ENCODE peak calls at places on chromosome 15, in eight cellular contexts. E, K, V, X, B, Z, J and T are unnamed samples.

GRCh38 chr15:90716317-90716975 is 700 bp upstream of the BLM start:
- DNase-seq in E (peak), K (peak), V (no peak), X (no peak), B (no peak), Z (no peak), J (peak), T (no peak)

GRCh38 chr15:77181305-77182074 is 110.6 kb upstream of the TSPAN3 start:
- DNase-seq in E (no peak), K (no peak), V (no peak), X (no peak), B (no peak), Z (no peak), J (no peak), T (peak)

GRCh38 chr15:26772588-26773484 is at the start of gene GABRB3:
- DNase-seq in E (no peak), K (no peak), V (peak), X (no peak), B (no peak), Z (no peak), J (no peak), T (no peak)

GRCh38 chr15:63553388-63553791 is 43.8 kb upstream of the FBXL22 start:
- DNase-seq in E (peak), K (no peak), V (no peak), X (no peak), B (no peak), Z (no peak), J (peak), T (no peak)

GRCh38 chr15:24857777-24858176 is 97.0 kb upstream of the SNRPN start:
- DNase-seq in E (peak), K (no peak), V (no peak), X (no peak), B (no peak), Z (no peak), J (no peak), T (no peak)

GRCh38 chr15:68990755-68991500 is 23.6 kb upstream of the NOX5 start:
- DNase-seq in E (no peak), K (no peak), V (no peak), X (no peak), B (no peak), Z (no peak), J (no peak), T (no peak)

GRCh38 chr15:68589783-68590710 is 11.3 kb downstream of the CORO2B start:
- DNase-seq in E (no peak), K (no peak), V (peak), X (no peak), B (no peak), Z (no peak), J (no peak), T (no peak)

GRCh38 chr15:56243774-56244236 is at the start of gene RFX7:
- DNase-seq in E (peak), K (no peak), V (peak), X (peak), B (peak), Z (peak), J (peak), T (peak)

GRCh38 chr15:91498046-91498445 is 355.5 kb upstream of the SLCO3A1 start:
- DNase-seq in E (no peak), K (no peak), V (no peak), X (no peak), B (no peak), Z (no peak), J (no peak), T (no peak)

GRCh38 chr15:59170295-59170881 is 36.3 kb upstream of the LDHAL6B start:
- DNase-seq in E (peak), K (no peak), V (peak), X (no peak), B (no peak), Z (no peak), J (peak), T (no peak)

GRCh38 chr15:60009124-60009523 is 5.0 kb downstream of the FOXB1 start:
- DNase-seq in E (no peak), K (no peak), V (no peak), X (no peak), B (no peak), Z (no peak), J (no peak), T (no peak)

GRCh38 chr15:100601158-100601557 is 826 bp downstream of the LINS1 start:
- DNase-seq in E (peak), K (no peak), V (no peak), X (no peak), B (no peak), Z (peak), J (peak), T (no peak)

GRCh38 chr15:47728886-47729285 is 11.6 kb downstream of the SEMA6D start:
- DNase-seq in E (no peak), K (no peak), V (no peak), X (no peak), B (no peak), Z (no peak), J (no peak), T (no peak)

GRCh38 chr15:53837263-53837662 is 77.8 kb upstream of the WDR72 start:
- DNase-seq in E (no peak), K (no peak), V (no peak), X (no peak), B (no peak), Z (no peak), J (peak), T (no peak)

GRCh38 chr15:64502537-64502936 is 42.2 kb downstream of the ZNF609 start:
- DNase-seq in E (peak), K (no peak), V (no peak), X (no peak), B (no peak), Z (no peak), J (peak), T (no peak)

GRCh38 chr15:74589826-74590225 is 25.8 kb upstream of the CLK3 start:
- DNase-seq in E (no peak), K (no peak), V (no peak), X (no peak), B (no peak), Z (no peak), J (no peak), T (no peak)

GRCh38 chr15:27183182-27183581 is 212.2 kb downstream of the GABRG3 start:
- DNase-seq in E (no peak), K (no peak), V (no peak), X (no peak), B (no peak), Z (no peak), J (no peak), T (no peak)

GRCh38 chr15:65374831-65375401 is 2.9 kb downstream of the IGDCC3 start:
- DNase-seq in E (no peak), K (no peak), V (no peak), X (no peak), B (no peak), Z (no peak), J (no peak), T (no peak)

GRCh38 chr15:86645861-86646393 is 566.3 kb downstream of the AGBL1 start:
- DNase-seq in E (no peak), K (no peak), V (no peak), X (no peak), B (no peak), Z (no peak), J (no peak), T (no peak)

GRCh38 chr15:68608206-68608843 is 29.5 kb downstream of the CORO2B start:
- DNase-seq in E (no peak), K (no peak), V (peak), X (no peak), B (no peak), Z (no peak), J (peak), T (no peak)

GRCh38 chr15:89664441-89664840 is 9.2 kb upstream of the KIF7 start:
- DNase-seq in E (no peak), K (no peak), V (no peak), X (no peak), B (no peak), Z (no peak), J (no peak), T (no peak)

GRCh38 chr15:42226648-42227047 is 18.5 kb upstream of the VPS39 start:
- DNase-seq in E (no peak), K (no peak), V (peak), X (no peak), B (no peak), Z (no peak), J (no peak), T (no peak)

GRCh38 chr15:20352241-20353200 is 189.1 kb downstream of the GOLGA6L6 start:
- DNase-seq in E (no peak), K (no peak), V (no peak), X (no peak), B (no peak), Z (no peak), J (no peak), T (no peak)

GRCh38 chr15:65275728-65276126 is 11.0 kb downstream of the PARP16 start:
- DNase-seq in E (peak), K (no peak), V (no peak), X (no peak), B (no peak), Z (no peak), J (peak), T (no peak)